ENCODE peak calls at places on chromosomes 16 and 17, in five cellular contexts. U, F, C, K and D are unnamed samples.

GRCh38 chr17:37092701-37093100 is 143.9 kb downstream of the AATF start:
- DNase-seq in U (no peak), F (no peak), C (no peak), K (no peak), D (no peak)

GRCh38 chr17:55527520-55528118 is 16.4 kb upstream of the SMIM36 start:
- DNase-seq in U (no peak), F (peak; percentile 33), C (peak; percentile 80), K (peak; percentile 48), D (peak; percentile 13)

GRCh38 chr16:53893731-53894435 is 189.9 kb downstream of the FTO start:
- DNase-seq in U (peak; percentile 23), F (peak; percentile 20), C (peak; percentile 55), K (no peak), D (no peak)

GRCh38 chr16:57539072-57539796 is 2.9 kb upstream of the CCDC102A start:
- DNase-seq in U (no peak), F (no peak), C (no peak), K (peak; percentile 40), D (peak; percentile 41)

GRCh38 chr16:85460983-85461813 is 151.9 kb upstream of the GSE1 start:
- DNase-seq in U (no peak), F (no peak), C (peak; percentile 69), K (no peak), D (peak; percentile 32)

GRCh38 chr16:49281843-49282642 is 405 bp upstream of the CBLN1 start:
- DNase-seq in U (peak; percentile 91), F (peak; percentile 21), C (peak; percentile 76), K (peak; percentile 97), D (peak; percentile 74)

GRCh38 chr17:82843904-82844640 is 4.2 kb upstream of the ZNF750 start:
- DNase-seq in U (no peak), F (no peak), C (no peak), K (no peak), D (no peak)

GRCh38 chr16:80654094-80654862 is 113.5 kb downstream of the DYNLRB2 start:
- DNase-seq in U (no peak), F (no peak), C (no peak), K (no peak), D (no peak)

GRCh38 chr17:81401727-81402529 is 6.7 kb downstream of the BAHCC1 start:
- DNase-seq in U (peak; percentile 55), F (no peak), C (peak; percentile 65), K (peak; percentile 65), D (peak; percentile 53)

GRCh38 chr17:78785663-78786057 is 3.6 kb upstream of the CYTH1 start:
- DNase-seq in U (no peak), F (no peak), C (no peak), K (no peak), D (no peak)

GRCh38 chr16:56927471-56927870 is 4.5 kb upstream of the HERPUD1 start:
- DNase-seq in U (no peak), F (no peak), C (no peak), K (peak; percentile 71), D (no peak)

GRCh38 chr17:29585080-29585751 is 4.2 kb downstream of the GIT1 start:
- DNase-seq in U (no peak), F (no peak), C (peak; percentile 45), K (peak; percentile 51), D (peak; percentile 45)
- TF ChIP-seq CTCF in U (no peak), F (peak; percentile 32), C (peak; percentile 38), K (peak; percentile 78), D (peak; percentile 37)

DNA sequence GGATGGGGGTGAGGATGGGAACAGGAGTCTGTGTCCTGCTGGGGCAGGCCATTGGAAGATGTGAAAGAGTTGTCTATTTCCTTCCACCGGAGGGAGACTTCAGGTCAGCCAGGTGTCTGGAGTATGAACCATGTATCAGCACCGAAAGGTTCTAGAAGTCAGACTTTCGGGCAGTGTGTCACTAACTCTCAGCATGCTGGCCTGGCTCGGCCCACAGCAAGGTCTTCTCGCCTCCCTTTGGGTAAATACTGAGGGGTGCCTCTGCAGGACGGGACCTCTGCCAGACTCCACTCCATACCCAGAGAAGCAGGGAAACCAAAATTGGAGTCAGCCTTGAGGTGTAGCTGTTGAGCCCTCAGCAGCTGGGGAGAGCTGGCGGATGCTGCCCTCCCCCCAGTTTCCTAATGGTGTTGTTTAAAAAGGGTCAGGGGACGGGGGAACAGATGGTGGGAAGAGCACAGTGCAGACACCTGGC is 507 bp downstream of the CIITA start:
- DNase-seq in U (no peak), F (no peak), C (no peak), K (peak; percentile 75), D (no peak)
- TF ChIP-seq CTCF in U (no peak), F (no peak), C (no peak), K (peak; percentile 66), D (no peak)

DNA sequence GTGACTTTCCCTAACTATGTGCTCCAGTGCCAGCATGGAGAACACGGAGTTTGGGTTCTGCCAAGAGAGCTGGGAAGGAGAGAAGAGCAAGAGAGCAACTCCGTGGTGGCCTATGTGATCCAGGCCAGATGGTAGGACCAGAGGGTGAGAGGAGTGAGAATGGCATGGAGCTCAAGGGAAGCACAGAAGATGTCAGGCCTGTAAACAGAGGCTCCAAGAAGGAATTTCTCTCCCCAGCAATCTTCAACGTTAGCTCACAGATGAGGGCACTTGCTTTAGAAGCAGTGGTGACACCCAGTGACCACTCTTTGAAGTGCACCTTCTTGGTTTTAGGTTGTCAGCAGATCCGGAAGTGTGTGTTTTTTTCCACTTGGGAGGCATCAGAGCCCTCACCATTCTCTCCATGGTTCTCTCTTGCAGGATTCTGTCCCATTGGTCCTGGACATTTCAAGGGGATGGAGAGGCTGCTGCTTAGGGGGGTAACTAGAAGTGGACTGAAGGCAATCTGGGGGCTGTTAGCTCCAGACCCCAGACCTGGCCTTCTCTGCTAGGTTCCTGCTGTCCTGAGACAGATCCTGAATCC is 18.1 kb upstream of the TMEM98 start:
- DNase-seq in U (peak; percentile 91), F (peak; percentile 86), C (peak; percentile 90), K (peak; percentile 62), D (peak; percentile 86)
- TF ChIP-seq CTCF in U (peak; percentile 79), F (peak; percentile 81), C (peak; percentile 80), K (peak; percentile 79), D (peak; percentile 71)

GRCh38 chr17:60224064-60224463 is 74.3 kb downstream of the CA4 start:
- DNase-seq in U (no peak), F (no peak), C (peak; percentile 10), K (no peak), D (no peak)

GRCh38 chr17:60231691-60232090 is 81.9 kb downstream of the CA4 start:
- DNase-seq in U (no peak), F (no peak), C (peak; percentile 45), K (no peak), D (no peak)

GRCh38 chr17:60230358-60230757 is 80.6 kb downstream of the CA4 start:
- DNase-seq in U (no peak), F (no peak), C (no peak), K (no peak), D (no peak)

GRCh38 chr17:60231234-60231633 is 81.5 kb downstream of the CA4 start:
- DNase-seq in U (no peak), F (no peak), C (peak; percentile 57), K (peak; percentile 22), D (no peak)

DNA sequence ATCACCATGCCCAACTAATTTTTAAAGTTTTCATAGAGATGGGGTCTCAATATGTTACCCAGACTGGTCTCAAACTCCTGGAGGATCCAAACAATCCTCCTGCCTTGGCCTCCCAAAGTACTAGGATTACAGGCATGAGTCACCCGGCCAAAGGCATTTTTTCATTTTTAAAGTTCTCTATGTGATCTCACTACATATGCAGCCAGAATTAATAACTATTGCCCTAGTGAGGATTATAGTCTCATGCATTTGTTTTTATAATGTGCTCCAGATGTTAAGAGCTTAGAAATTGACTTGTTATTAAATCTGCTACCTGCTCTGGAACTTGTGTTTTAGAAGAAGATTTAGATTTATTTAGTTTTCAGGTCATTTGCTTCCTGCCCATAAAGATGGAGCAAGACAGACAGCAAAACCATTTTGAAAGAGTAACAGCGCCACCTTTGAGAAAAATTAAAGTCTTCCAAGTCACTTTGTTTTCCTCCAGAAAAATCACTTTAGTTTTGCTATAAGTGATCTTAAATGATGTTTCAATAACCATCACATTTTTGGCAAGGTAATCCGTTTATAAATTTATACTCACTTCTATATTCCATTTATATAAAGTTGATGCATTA is 79.5 kb downstream of the CA4 start:
- DNase-seq in U (no peak), F (peak; percentile 38), C (peak; percentile 13), K (peak; percentile 19), D (no peak)
- TF ChIP-seq CTCF in U (no peak), F (peak; percentile 8), C (no peak), K (peak; percentile 66), D (no peak)

GRCh38 chr17:1532836-1533602 is 16.6 kb upstream of the INPP5K start:
- DNase-seq in U (no peak), F (no peak), C (peak; percentile 10), K (peak; percentile 58), D (peak; percentile 64)
- TF ChIP-seq CTCF in U (peak; percentile 17), F (peak; percentile 37), C (peak; percentile 23), K (peak; percentile 76), D (peak; percentile 33)

GRCh38 chr16:67668495-67669157 is 2.0 kb downstream of the C16orf86 start:
- DNase-seq in U (no peak), F (no peak), C (no peak), K (peak; percentile 73), D (peak; percentile 50)
- TF ChIP-seq CTCF in U (no peak), F (peak; percentile 27), C (no peak), K (peak; percentile 73), D (peak; percentile 22)